ENCODE peak calls at places on chromosome 15, in six cellular contexts. E, P, O, B, G and Y are unnamed samples.
A peak's percentile ranks its signal among the peaks of the same experiment; 100 is the strongest.

GRCh38 chr15:60419752-60420151 is 22.0 kb upstream of the ANXA2 start:
- DNase-seq in B (no peak), E (no peak), P (peak; percentile 49), G (no peak), O (no peak), Y (no peak)

GRCh38 chr15:46442196-46442595 is 807.4 kb downstream of the SQOR start:
- DNase-seq in P (peak; percentile 87), B (peak; percentile 36), G (no peak), O (no peak), E (no peak), Y (no peak)

GRCh38 chr15:67779160-67780111 is 45.9 kb upstream of the SKOR1 start:
- DNase-seq in O (no peak), B (no peak), G (no peak), E (no peak), P (no peak), Y (no peak)

GRCh38 chr15:55589297-55589696 is 1.2 kb upstream of the PYGO1 start:
- DNase-seq in E (no peak), P (peak; percentile 16), O (no peak), B (no peak), G (no peak), Y (no peak)

GRCh38 chr15:62453979-62454378 is 288.9 kb upstream of the C2CD4B start:
- DNase-seq in P (peak; percentile 78), B (no peak), G (no peak), O (no peak), E (no peak), Y (no peak)

GRCh38 chr15:60396964-60397771 is 618 bp downstream of the ANXA2 start:
- DNase-seq in O (peak; percentile 61), P (peak; percentile 83), G (peak; percentile 84), B (peak; percentile 84), E (no peak), Y (peak; percentile 64)

GRCh38 chr15:94141802-94142201 is 89.6 kb upstream of the MCTP2 start:
- DNase-seq in P (no peak), O (no peak), B (no peak), G (no peak), E (no peak), Y (no peak)

GRCh38 chr15:64182859-64183258 is 20.0 kb upstream of the PPIB start:
- DNase-seq in E (no peak), G (no peak), P (no peak), O (no peak), B (no peak), Y (no peak)

GRCh38 chr15:72538931-72539330 is 64.8 kb downstream of the ARIH1 start:
- DNase-seq in P (no peak), B (peak; percentile 8), G (no peak), E (no peak), O (no peak), Y (no peak)